ENCODE peak calls at places on chromosome 13, in eight cellular contexts. T is fibroblast of lung, Q is mesendoderm, L is HepG2, D is neuronal stem cell, M is neural progenitor cell, F is mammary epithelial cell, S is mesenchymal stem cell. X is an unnamed sample. For H3K4me1, the result is how much of the 10 kb centered on the place peaks cover.

GRCh38 chr13:31864307-31864706 is 125.0 kb downstream of the RXFP2 start:
- DNase-seq in T (no peak), Q (no peak), L (no peak), D (no peak), M (no peak), F (no peak), S (no peak), X (no peak)

GRCh38 chr13:24272452-24273161 is 36.8 kb upstream of the C1QTNF9 start:
- DNase-seq in T (peak), Q (no peak), L (no peak), D (no peak), M (no peak), F (no peak), S (no peak), X (no peak)

GRCh38 chr13:38685974-38686571 is 804 bp upstream of the FREM2 start:
- DNase-seq in T (peak), Q (peak), L (no peak), D (peak), M (peak), F (peak), S (peak), X (peak)

GRCh38 chr13:48728876-48729275 is 75.1 kb downstream of the CYSLTR2 start:
- DNase-seq in T (peak), Q (no peak), L (no peak), D (no peak), M (no peak), F (no peak), S (no peak), X (no peak)

GRCh38 chr13:77729502-77730221 is 32.2 kb downstream of the SLAIN1 start:
- DNase-seq in T (no peak), Q (no peak), L (no peak), D (no peak), M (no peak), F (no peak), S (no peak), X (no peak)

GRCh38 chr13:75432045-75432444 is 49.9 kb downstream of the TBC1D4 start:
- DNase-seq in T (no peak), Q (peak), L (peak), D (no peak), M (no peak), F (no peak), S (peak), X (no peak)

GRCh38 chr13:91185294-91185863 is 162.1 kb upstream of the MIR17HG start:
- DNase-seq in T (peak), Q (peak), L (peak), D (no peak), M (peak), F (peak), S (peak), X (peak)

GRCh38 chr13:34733720-34734119 is 208.3 kb upstream of the NBEA start:
- DNase-seq in T (peak), Q (peak), L (no peak), D (peak), M (peak), F (peak), S (peak), X (no peak)

GRCh38 chr13:33228645-33229445 is 56.7 kb downstream of the STARD13 start:
- DNase-seq in T (peak), Q (peak), L (peak), D (no peak), M (peak), F (no peak), S (peak), X (peak)

GRCh38 chr13:59247166-59247565 is 916.6 kb downstream of the DIAPH3 start:
- DNase-seq in T (no peak), Q (no peak), L (no peak), D (no peak), M (no peak), F (no peak), S (no peak), X (no peak)

GRCh38 chr13:110536006-110536693 is 25.4 kb downstream of the RAB20 start:
- DNase-seq in T (no peak), Q (no peak), L (no peak), D (no peak), M (no peak), F (no peak), S (no peak), X (no peak)

GRCh38 chr13:51682691-51683090 is 98.4 kb downstream of the WDFY2 start:
- DNase-seq in T (no peak), Q (no peak), L (no peak), D (no peak), M (no peak), F (no peak), S (no peak), X (no peak)

GRCh38 chr13:51683537-51684050 is 99.3 kb downstream of the WDFY2 start:
- DNase-seq in T (no peak), Q (peak), L (no peak), D (no peak), M (no peak), F (no peak), S (no peak), X (no peak)

GRCh38 chr13:51684076-51684475 is 99.8 kb downstream of the WDFY2 start:
- DNase-seq in T (peak), Q (no peak), L (no peak), D (no peak), M (no peak), F (no peak), S (no peak), X (no peak)

GRCh38 chr13:51679616-51680015 is 95.4 kb downstream of the WDFY2 start:
- DNase-seq in T (peak), Q (no peak), L (no peak), D (no peak), M (no peak), F (no peak), S (peak), X (no peak)

GRCh38 chr13:51681037-51681678 is 96.9 kb downstream of the WDFY2 start:
- DNase-seq in T (peak), Q (no peak), L (no peak), D (no peak), M (no peak), F (peak), S (peak), X (peak)
- H3K9ac ChIP-seq in T (no peak), Q (no peak), L (no peak), D (no peak), M (no peak), F (no peak), S (no peak), X (peak)

GRCh38 chr13:107817652-107818287 is 397.6 kb downstream of the LIG4 start:
- DNase-seq in T (no peak), Q (no peak), L (no peak), D (no peak), M (peak), F (no peak), S (no peak), X (no peak)
- H3K27ac ChIP-seq in T (no peak), Q (no peak), L (no peak), D (no peak), M (no peak), F (no peak), S (no peak), X (peak)

DNA sequence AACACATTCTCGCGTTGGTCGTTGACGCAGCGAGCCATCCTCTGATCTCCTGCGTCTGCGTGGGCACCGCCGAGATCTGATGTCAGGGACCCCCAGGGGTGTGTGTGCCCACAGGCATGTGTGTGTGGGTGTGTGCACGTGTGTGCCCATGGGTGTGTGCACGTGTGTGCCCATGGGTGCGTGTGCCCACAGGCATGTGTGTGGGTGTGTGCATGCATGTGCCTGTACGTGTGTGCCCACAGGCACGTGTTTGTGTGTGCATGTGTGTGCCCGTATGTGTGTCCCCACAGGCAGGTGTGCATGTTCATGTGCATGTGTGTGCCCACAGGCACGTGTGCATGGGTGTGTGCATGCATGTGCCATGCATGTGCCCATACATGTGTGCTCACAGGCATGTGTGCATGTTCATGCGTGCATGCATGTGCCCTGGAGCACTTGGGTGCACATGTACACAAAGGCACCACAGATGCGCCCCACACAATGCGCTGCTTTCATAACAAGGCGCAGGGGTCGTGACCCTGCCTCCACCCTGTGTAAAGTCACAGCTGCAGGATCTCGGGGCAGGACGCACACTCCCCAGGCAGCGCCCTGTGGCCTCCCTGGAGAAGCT is 77.5 kb downstream of the RASA3 start:
- DNase-seq in T (no peak), Q (no peak), L (no peak), D (no peak), M (no peak), F (no peak), S (no peak), X (no peak)
- H3K4me1 ChIP-seq in T (under half), Q (under half), L (under half), D (under half), M (under half), F (under half), S (half or more), X (under half)

GRCh38 chr13:112251930-112252585 is 124.1 kb upstream of the SPACA7 start:
- DNase-seq in T (no peak), Q (no peak), L (no peak), D (no peak), M (no peak), F (no peak), S (no peak), X (no peak)

GRCh38 chr13:112248909-112249592 is 127.1 kb upstream of the SPACA7 start:
- DNase-seq in T (no peak), Q (no peak), L (no peak), D (no peak), M (no peak), F (no peak), S (no peak), X (no peak)

GRCh38 chr13:112248406-112248760 is 127.8 kb upstream of the SPACA7 start:
- DNase-seq in T (no peak), Q (no peak), L (no peak), D (no peak), M (no peak), F (no peak), S (no peak), X (no peak)

GRCh38 chr13:112250788-112251445 is 125.2 kb upstream of the SPACA7 start:
- DNase-seq in T (no peak), Q (no peak), L (no peak), D (no peak), M (no peak), F (no peak), S (no peak), X (no peak)

DNA sequence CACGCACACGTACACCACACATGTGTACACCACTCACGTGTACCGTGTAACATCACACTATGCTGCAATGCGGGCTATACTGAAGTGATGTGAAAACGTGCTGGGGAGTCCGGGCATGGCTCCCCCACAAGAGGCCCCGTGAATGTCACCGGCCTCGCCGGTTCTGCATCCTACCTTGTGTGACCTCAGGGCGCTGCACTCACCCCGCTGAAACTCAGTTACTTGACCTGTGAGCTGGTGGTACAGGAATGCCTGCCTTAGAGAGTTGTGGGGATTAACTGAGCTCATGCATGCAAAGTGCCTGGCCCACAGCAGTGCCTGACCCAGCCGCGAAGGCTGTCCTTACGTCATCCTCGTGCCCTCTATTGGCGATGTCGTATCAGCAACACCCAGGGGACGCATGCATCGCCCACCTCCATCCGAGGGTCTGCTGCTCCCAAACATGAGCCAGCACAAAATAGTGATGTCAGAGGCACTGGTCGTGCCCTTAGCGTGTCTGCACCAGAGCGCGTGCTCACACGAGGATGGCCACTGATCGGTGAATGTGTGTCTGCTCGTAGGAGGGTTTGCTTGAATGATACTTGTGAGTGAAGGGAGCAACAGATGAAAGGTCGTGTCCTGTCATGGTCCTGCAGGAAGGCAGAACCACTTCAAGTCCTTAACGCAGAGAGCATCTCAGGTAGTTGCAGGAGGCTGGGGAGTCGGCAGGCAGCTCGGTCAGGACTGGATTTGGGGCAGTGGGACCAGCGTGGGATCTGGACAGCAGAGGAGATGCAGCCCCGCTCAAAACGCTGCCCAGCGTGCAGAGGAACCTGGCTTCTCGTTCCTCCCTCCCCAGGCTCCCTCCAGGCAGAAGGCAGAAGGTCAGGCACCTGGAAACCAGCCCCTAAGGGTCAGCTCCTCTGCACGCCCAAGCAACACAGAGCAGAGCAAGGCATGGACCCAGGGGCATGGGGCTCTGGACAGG is 126.2 kb upstream of the SPACA7 start:
- DNase-seq in T (no peak), Q (peak), L (no peak), D (no peak), M (peak), F (no peak), S (no peak), X (no peak)
- H3K9ac ChIP-seq in T (no peak), Q (no peak), L (no peak), D (no peak), M (no peak), F (no peak), S (no peak), X (no peak)